ENCODE peak calls at places on chromosomes 16 and 17, in eight cellular contexts. One of them, this sample, is unnamed. For H3K4me1, the result is how much of the 10 kb centered on the place peaks cover.

GRCh38 chr17:78797691-78798585 is 15.9 kb upstream of the CYTH1 start:
- DNase-seq in fibroblast of lung: no peak
- DNase-seq in PC-9: no peak
- DNase-seq in aorta: peak
- DNase-seq in iPS DF 6.9: no peak
- DNase-seq in ascending aorta: no peak
- DNase-seq in OCI-LY7: no peak
- DNase-seq in keratinocyte: no peak
- DNase-seq in this sample: no peak

GRCh38 chr17:61832463-61832862 is 30.9 kb downstream of the BRIP1 start:
- DNase-seq in OCI-LY7: no peak
- DNase-seq in fibroblast of lung: no peak
- DNase-seq in ascending aorta: no peak
- DNase-seq in aorta: no peak
- DNase-seq in iPS DF 6.9: no peak
- DNase-seq in keratinocyte: no peak
- DNase-seq in PC-9: no peak
- DNase-seq in this sample: no peak

GRCh38 chr17:50177983-50178834 is 12.4 kb downstream of the SGCA start:
- DNase-seq in PC-9: peak
- DNase-seq in fibroblast of lung: peak
- DNase-seq in OCI-LY7: peak
- DNase-seq in aorta: peak
- DNase-seq in keratinocyte: peak
- DNase-seq in ascending aorta: peak
- DNase-seq in iPS DF 6.9: no peak
- DNase-seq in this sample: peak

GRCh38 chr16:12917653-12918052 is 16.3 kb downstream of the SHISA9 start:
- DNase-seq in OCI-LY7: no peak
- DNase-seq in aorta: no peak
- DNase-seq in keratinocyte: no peak
- DNase-seq in ascending aorta: no peak
- DNase-seq in PC-9: peak
- DNase-seq in iPS DF 6.9: no peak
- DNase-seq in fibroblast of lung: no peak
- DNase-seq in this sample: no peak

GRCh38 chr17:65936013-65936412 is 255.9 kb downstream of the CEP112 start:
- DNase-seq in PC-9: no peak
- DNase-seq in keratinocyte: no peak
- DNase-seq in OCI-LY7: no peak
- DNase-seq in fibroblast of lung: no peak
- DNase-seq in ascending aorta: no peak
- DNase-seq in aorta: no peak
- DNase-seq in iPS DF 6.9: no peak
- DNase-seq in this sample: no peak

GRCh38 chr17:61750656-61751055 is 112.7 kb downstream of the BRIP1 start:
- DNase-seq in fibroblast of lung: no peak
- DNase-seq in aorta: no peak
- DNase-seq in iPS DF 6.9: no peak
- DNase-seq in keratinocyte: no peak
- DNase-seq in PC-9: no peak
- DNase-seq in OCI-LY7: no peak
- DNase-seq in ascending aorta: no peak
- DNase-seq in this sample: no peak

GRCh38 chr16:8885674-8886592 is 3.8 kb downstream of the LITAFD start:
- DNase-seq in OCI-LY7: no peak
- DNase-seq in aorta: peak
- DNase-seq in iPS DF 6.9: no peak
- DNase-seq in keratinocyte: no peak
- DNase-seq in fibroblast of lung: peak
- DNase-seq in ascending aorta: no peak
- DNase-seq in PC-9: no peak
- DNase-seq in this sample: peak

GRCh38 chr17:45998987-45999899 is at the start of gene STH:
- DNase-seq in keratinocyte: no peak
- DNase-seq in aorta: no peak
- DNase-seq in PC-9: no peak
- DNase-seq in ascending aorta: no peak
- DNase-seq in iPS DF 6.9: no peak
- DNase-seq in OCI-LY7: no peak
- DNase-seq in fibroblast of lung: no peak
- DNase-seq in this sample: no peak

GRCh38 chr16:15765880-15766279 is 90.9 kb downstream of the MYH11 start:
- DNase-seq in iPS DF 6.9: peak
- DNase-seq in fibroblast of lung: peak
- DNase-seq in keratinocyte: no peak
- DNase-seq in PC-9: peak
- DNase-seq in aorta: peak
- DNase-seq in OCI-LY7: peak
- DNase-seq in ascending aorta: no peak
- DNase-seq in this sample: no peak

GRCh38 chr16:69579783-69580182 is 14.0 kb downstream of the NFAT5 start:
- DNase-seq in aorta: no peak
- DNase-seq in OCI-LY7: no peak
- DNase-seq in keratinocyte: no peak
- DNase-seq in ascending aorta: no peak
- DNase-seq in PC-9: no peak
- DNase-seq in iPS DF 6.9: no peak
- DNase-seq in fibroblast of lung: no peak
- DNase-seq in this sample: no peak

GRCh38 chr17:2697611-2698162 is 13.9 kb downstream of the CLUH start:
- DNase-seq in fibroblast of lung: no peak
- DNase-seq in keratinocyte: no peak
- DNase-seq in ascending aorta: peak
- DNase-seq in aorta: peak
- DNase-seq in PC-9: no peak
- DNase-seq in iPS DF 6.9: no peak
- DNase-seq in OCI-LY7: no peak
- DNase-seq in this sample: no peak

GRCh38 chr17:28925912-28926365 is 23.1 kb upstream of the DHRS13 start:
- DNase-seq in OCI-LY7: no peak
- DNase-seq in aorta: no peak
- DNase-seq in fibroblast of lung: peak
- DNase-seq in keratinocyte: no peak
- DNase-seq in ascending aorta: no peak
- DNase-seq in PC-9: peak
- DNase-seq in iPS DF 6.9: no peak
- DNase-seq in this sample: no peak

GRCh38 chr17:6330936-6331335 is 104.0 kb downstream of the AIPL1 start:
- DNase-seq in iPS DF 6.9: no peak
- DNase-seq in fibroblast of lung: no peak
- DNase-seq in PC-9: no peak
- DNase-seq in ascending aorta: no peak
- DNase-seq in keratinocyte: no peak
- DNase-seq in OCI-LY7: no peak
- DNase-seq in aorta: no peak
- DNase-seq in this sample: no peak

GRCh38 chr16:31700530-31701388 is 172.8 kb upstream of the ZNF267 start:
- DNase-seq in iPS DF 6.9: no peak
- DNase-seq in ascending aorta: peak
- DNase-seq in keratinocyte: no peak
- DNase-seq in aorta: peak
- DNase-seq in PC-9: peak
- DNase-seq in OCI-LY7: peak
- DNase-seq in fibroblast of lung: peak
- DNase-seq in this sample: peak

GRCh38 chr16:13994239-13995106 is 74.5 kb downstream of the ERCC4 start:
- DNase-seq in fibroblast of lung: peak
- DNase-seq in ascending aorta: no peak
- DNase-seq in PC-9: no peak
- DNase-seq in aorta: no peak
- DNase-seq in keratinocyte: no peak
- DNase-seq in iPS DF 6.9: no peak
- DNase-seq in OCI-LY7: no peak
- DNase-seq in this sample: no peak

GRCh38 chr16:24683847-24684493 is 45.5 kb upstream of the TNRC6A start:
- DNase-seq in fibroblast of lung: no peak
- DNase-seq in ascending aorta: no peak
- DNase-seq in OCI-LY7: no peak
- DNase-seq in PC-9: no peak
- DNase-seq in aorta: no peak
- DNase-seq in iPS DF 6.9: no peak
- DNase-seq in keratinocyte: no peak
- DNase-seq in this sample: no peak

GRCh38 chr16:54882556-54882955 is 48.1 kb upstream of the IRX5 start:
- DNase-seq in ascending aorta: no peak
- DNase-seq in PC-9: no peak
- DNase-seq in OCI-LY7: no peak
- DNase-seq in iPS DF 6.9: no peak
- DNase-seq in keratinocyte: no peak
- DNase-seq in fibroblast of lung: no peak
- DNase-seq in aorta: no peak
- DNase-seq in this sample: no peak

GRCh38 chr16:80804451-80805383 is at the start of gene CDYL2:
- DNase-seq in fibroblast of lung: peak
- DNase-seq in aorta: peak
- DNase-seq in keratinocyte: no peak
- DNase-seq in iPS DF 6.9: no peak
- DNase-seq in PC-9: no peak
- DNase-seq in OCI-LY7: peak
- DNase-seq in ascending aorta: no peak
- DNase-seq in this sample: peak

GRCh38 chr17:40818733-40819527 is 3.5 kb downstream of the KRT10 start:
- DNase-seq in ascending aorta: peak
- DNase-seq in aorta: peak
- DNase-seq in fibroblast of lung: peak
- DNase-seq in PC-9: peak
- DNase-seq in keratinocyte: no peak
- DNase-seq in OCI-LY7: peak
- DNase-seq in iPS DF 6.9: peak
- DNase-seq in this sample: peak

GRCh38 chr16:51577621-51578303 is 426.7 kb upstream of the SALL1 start:
- DNase-seq in iPS DF 6.9: peak
- DNase-seq in PC-9: no peak
- DNase-seq in ascending aorta: no peak
- DNase-seq in OCI-LY7: no peak
- DNase-seq in fibroblast of lung: peak
- DNase-seq in aorta: no peak
- DNase-seq in keratinocyte: peak
- DNase-seq in this sample: no peak

GRCh38 chr16:5560084-5560483 is 462.5 kb upstream of the EEF2KMT start:
- DNase-seq in fibroblast of lung: no peak
- DNase-seq in OCI-LY7: peak
- DNase-seq in PC-9: no peak
- DNase-seq in keratinocyte: no peak
- DNase-seq in iPS DF 6.9: no peak
- DNase-seq in ascending aorta: no peak
- DNase-seq in aorta: no peak
- DNase-seq in this sample: no peak

GRCh38 chr17:61427567-61427966 is 24.7 kb upstream of the TBX4 start:
- DNase-seq in PC-9: no peak
- DNase-seq in OCI-LY7: no peak
- DNase-seq in ascending aorta: no peak
- DNase-seq in aorta: no peak
- DNase-seq in keratinocyte: no peak
- DNase-seq in fibroblast of lung: no peak
- DNase-seq in iPS DF 6.9: no peak
- DNase-seq in this sample: no peak

GRCh38 chr16:3659200-3659599 is 4.7 kb downstream of the DNASE1 start:
- DNase-seq in PC-9: no peak
- DNase-seq in ascending aorta: no peak
- DNase-seq in OCI-LY7: no peak
- DNase-seq in fibroblast of lung: peak
- DNase-seq in keratinocyte: no peak
- DNase-seq in iPS DF 6.9: no peak
- DNase-seq in aorta: no peak
- DNase-seq in this sample: no peak

DNA sequence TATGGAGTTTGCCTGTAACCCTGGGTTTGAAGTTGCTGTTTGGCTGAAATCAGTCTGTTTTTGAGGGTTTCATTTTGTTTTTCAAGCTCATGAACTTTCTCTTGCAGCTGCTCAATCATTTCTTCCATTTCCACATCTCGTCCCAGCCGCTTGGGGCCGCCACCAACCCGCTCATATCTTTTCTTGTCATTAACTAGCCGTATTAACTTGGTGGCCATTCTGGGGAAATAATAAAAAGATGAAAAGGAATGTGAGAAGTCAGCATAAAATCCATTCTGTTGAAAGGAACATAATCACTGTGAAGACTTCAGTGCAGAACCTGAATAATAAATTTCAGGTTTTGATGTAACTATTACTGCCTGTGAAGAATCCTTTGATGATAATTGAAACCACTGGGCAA is 11.5 kb downstream of the RPGRIP1L start:
- DNase-seq in fibroblast of lung: peak
- DNase-seq in iPS DF 6.9: no peak
- DNase-seq in keratinocyte: no peak
- DNase-seq in PC-9: peak
- DNase-seq in OCI-LY7: no peak
- DNase-seq in aorta: no peak
- DNase-seq in ascending aorta: no peak
- DNase-seq in this sample: no peak
- H3K27ac ChIP-seq in fibroblast of lung: no peak
- H3K27ac ChIP-seq in iPS DF 6.9: no peak
- H3K27ac ChIP-seq in keratinocyte: no peak
- H3K27ac ChIP-seq in PC-9: no peak
- H3K27ac ChIP-seq in OCI-LY7: no peak
- H3K27ac ChIP-seq in aorta: no peak
- H3K27ac ChIP-seq in ascending aorta: no peak
- H3K27ac ChIP-seq in this sample: no peak

DNA sequence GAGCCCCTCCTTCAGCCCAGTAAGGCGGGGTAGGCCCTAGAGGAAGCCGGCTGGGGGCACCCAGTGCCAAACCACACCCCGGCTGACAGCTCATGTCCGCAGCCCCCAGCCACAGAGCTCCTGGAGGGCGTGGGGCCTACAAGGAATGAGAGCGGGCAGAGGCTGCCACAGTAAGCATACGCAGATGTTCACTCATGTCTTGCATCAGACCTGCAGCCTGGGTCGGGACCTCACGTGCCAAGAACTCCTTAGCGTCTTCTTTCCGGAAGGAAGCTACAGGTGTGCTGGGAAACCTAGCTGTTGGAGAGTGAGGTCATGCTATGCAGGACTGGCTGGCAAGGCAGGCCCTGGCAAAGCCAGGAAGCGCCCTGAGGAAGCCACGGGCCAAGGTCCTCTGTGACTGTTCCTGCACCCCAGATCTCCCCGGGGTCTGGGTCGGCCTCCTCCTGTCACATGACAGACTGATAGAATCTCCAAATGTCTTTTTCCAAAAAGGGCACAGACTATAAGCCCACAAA is 1.6 kb downstream of the ZNF598 start:
- DNase-seq in keratinocyte: peak
- DNase-seq in OCI-LY7: peak
- DNase-seq in ascending aorta: no peak
- DNase-seq in aorta: no peak
- DNase-seq in fibroblast of lung: peak
- DNase-seq in PC-9: peak
- DNase-seq in iPS DF 6.9: no peak
- DNase-seq in this sample: no peak
- H3K4me1 ChIP-seq in keratinocyte: under half
- H3K4me1 ChIP-seq in OCI-LY7: under half
- H3K4me1 ChIP-seq in ascending aorta: under half
- H3K4me1 ChIP-seq in aorta: under half
- H3K4me1 ChIP-seq in fibroblast of lung: under half
- H3K4me1 ChIP-seq in PC-9: under half
- H3K4me1 ChIP-seq in iPS DF 6.9: under half
- H3K4me1 ChIP-seq in this sample: under half

GRCh38 chr17:16027708-16028584 is 28.3 kb downstream of the TTC19 start:
- DNase-seq in PC-9: peak
- DNase-seq in keratinocyte: peak
- DNase-seq in fibroblast of lung: peak
- DNase-seq in OCI-LY7: no peak
- DNase-seq in ascending aorta: no peak
- DNase-seq in iPS DF 6.9: no peak
- DNase-seq in aorta: no peak
- DNase-seq in this sample: no peak
- H3K27ac ChIP-seq in PC-9: peak
- H3K27ac ChIP-seq in keratinocyte: peak
- H3K27ac ChIP-seq in fibroblast of lung: peak
- H3K27ac ChIP-seq in OCI-LY7: no peak
- H3K27ac ChIP-seq in ascending aorta: peak
- H3K27ac ChIP-seq in iPS DF 6.9: no peak
- H3K27ac ChIP-seq in aorta: peak
- H3K27ac ChIP-seq in this sample: peak

GRCh38 chr16:88781140-88782077 is 3.6 kb downstream of the PIEZO1 start:
- DNase-seq in OCI-LY7: peak
- DNase-seq in fibroblast of lung: no peak
- DNase-seq in PC-9: no peak
- DNase-seq in aorta: no peak
- DNase-seq in ascending aorta: no peak
- DNase-seq in keratinocyte: no peak
- DNase-seq in iPS DF 6.9: no peak
- DNase-seq in this sample: peak
- H3K4me1 ChIP-seq in OCI-LY7: under half
- H3K4me1 ChIP-seq in fibroblast of lung: under half
- H3K4me1 ChIP-seq in PC-9: under half
- H3K4me1 ChIP-seq in aorta: under half
- H3K4me1 ChIP-seq in ascending aorta: under half
- H3K4me1 ChIP-seq in keratinocyte: under half
- H3K4me1 ChIP-seq in iPS DF 6.9: under half
- H3K4me1 ChIP-seq in this sample: under half

This sample was measured in right cardiac atrium.